ENCODE peak calls at places on chromosomes 16 and 17, in ten cellular contexts. T is SHP77; B is activated naive CD4-positive, alpha-beta T cell treated with anti-CD3 and anti-CD28 coated beads, Interleukin-2, amount 10 ng/mL, durations not matched to agents 7 days and 5 days; I is GOT3; S is stimulated activated CD8-positive, alpha-beta memory T cell treated with anti-CD3 and anti-CD28 coated beads, Interleukin-7, amount 100 ng/mL, for 1 hour; N is Peyer's patch; U is neural progenitor cell; K is foreskin fibroblast; Y is NCI-H2107; O is stimulated activated CD4-positive, alpha-beta T cell treated with anti-CD3 and anti-CD28 coated beads, Interleukin-1b, Interleukin-23, amount 100 ng/mL, for 1 hour. G is an unnamed sample.

GRCh38 chr17:21218101-21218500 is 4.1 kb upstream of the TMEM11 start:
- DNase-seq in U (peak), B (no peak), N (no peak), T (peak), O (no peak), S (no peak), K (peak), I (no peak), Y (no peak), G (no peak)

GRCh38 chr17:42436401-42436800 is 13.3 kb upstream of the CAVIN1 start:
- DNase-seq in O (no peak), K (peak), U (no peak), T (no peak), N (no peak), B (no peak), Y (no peak), I (peak), S (no peak), G (peak)

GRCh38 chr17:61291457-61292311 is 108.0 kb upstream of the TBX2 start:
- DNase-seq in O (no peak), B (no peak), T (no peak), S (no peak), K (peak), I (no peak), Y (no peak), N (no peak), U (no peak), G (no peak)

GRCh38 chr17:43917016-43917347 is 9.6 kb upstream of the MPP2 start:
- DNase-seq in Y (no peak), S (no peak), B (no peak), N (no peak), K (no peak), O (no peak), U (no peak), I (no peak), T (no peak), G (no peak)

GRCh38 chr17:3557768-3558583 is at the start of gene TRPV3:
- DNase-seq in T (no peak), I (no peak), N (peak), O (peak), Y (no peak), U (no peak), S (no peak), B (peak), K (no peak), G (no peak)

GRCh38 chr17:72604518-72604917 is 483.7 kb downstream of the SOX9 start:
- DNase-seq in U (no peak), S (no peak), N (no peak), T (peak), I (no peak), K (no peak), Y (no peak), O (no peak), B (no peak), G (no peak)

GRCh38 chr16:87198328-87198731 is 118.9 kb downstream of the C16orf95 start:
- DNase-seq in K (peak), O (no peak), B (no peak), U (no peak), N (no peak), T (no peak), I (no peak), S (no peak), Y (no peak), G (no peak)

GRCh38 chr16:64092284-64092683 is 1029.6 kb downstream of the CDH11 start:
- DNase-seq in K (peak), Y (no peak), S (no peak), B (no peak), I (no peak), O (no peak), T (no peak), U (no peak), N (no peak), G (peak)

GRCh38 chr17:73591278-73592078 is 52.8 kb downstream of the SDK2 start:
- DNase-seq in N (peak), T (no peak), K (no peak), I (no peak), S (no peak), B (peak), O (no peak), U (no peak), Y (peak), G (no peak)

GRCh38 chr16:85301171-85301690 is 189.0 kb upstream of the CIBAR2 start:
- DNase-seq in I (no peak), B (no peak), T (no peak), O (no peak), U (no peak), S (no peak), N (no peak), Y (peak), K (no peak), G (no peak)

GRCh38 chr17:40316571-40317344 is 7.8 kb downstream of the RARA start:
- DNase-seq in N (peak), B (peak), O (no peak), T (peak), Y (no peak), S (no peak), U (peak), I (no peak), K (peak), G (no peak)

GRCh38 chr17:70563301-70563820 is 394.0 kb downstream of the KCNJ2 start:
- DNase-seq in O (no peak), K (peak), U (no peak), I (no peak), N (no peak), Y (peak), S (no peak), B (no peak), T (peak), G (no peak)

GRCh38 chr17:78707016-78707415 is 75.1 kb downstream of the CYTH1 start:
- DNase-seq in N (no peak), B (no peak), S (no peak), Y (no peak), K (peak), I (no peak), T (no peak), U (no peak), O (no peak), G (peak)

GRCh38 chr16:57643166-57643813 is 14.9 kb downstream of the ADGRG1 start:
- DNase-seq in U (no peak), S (no peak), K (peak), T (no peak), Y (no peak), O (no peak), I (no peak), B (no peak), N (no peak), G (no peak)

GRCh38 chr16:66881014-66881417 is 701 bp downstream of the PDP2 start:
- DNase-seq in T (no peak), N (peak), I (no peak), U (peak), O (no peak), K (peak), Y (no peak), B (peak), S (no peak), G (no peak)

GRCh38 chr16:30948087-30948955 is 547 bp upstream of the ORAI3 start:
- DNase-seq in N (peak), Y (no peak), I (peak), U (peak), K (peak), S (no peak), B (peak), T (peak), O (no peak), G (peak)

GRCh38 chr16:56691885-56692284 is 9.6 kb downstream of the MT1X start:
- DNase-seq in U (no peak), N (no peak), O (no peak), B (no peak), Y (no peak), K (no peak), T (no peak), S (no peak), I (no peak), G (no peak)

GRCh38 chr16:5790512-5790911 is 692.9 kb upstream of the EEF2KMT start:
- DNase-seq in T (no peak), S (no peak), O (no peak), N (no peak), I (no peak), Y (no peak), B (no peak), K (no peak), U (peak), G (no peak)

GRCh38 chr17:77999413-78000173 is 41.1 kb downstream of the TNRC6C start:
- DNase-seq in T (no peak), K (peak), U (no peak), Y (no peak), I (no peak), S (no peak), N (no peak), O (no peak), B (no peak), G (no peak)

GRCh38 chr17:78817123-78817522 is 23.5 kb downstream of the USP36 start:
- DNase-seq in S (peak), O (peak), Y (no peak), U (no peak), B (peak), K (no peak), T (no peak), I (no peak), N (peak), G (no peak)

GRCh38 chr16:81567987-81568748 is 123.6 kb downstream of the CMIP start:
- DNase-seq in O (no peak), K (peak), I (no peak), Y (no peak), B (no peak), U (no peak), S (no peak), T (no peak), N (no peak), G (peak)

G was measured in amniotic stem cell.